ENCODE peak calls at places on chromosomes 11 and 22, in eight cellular contexts. U is ELR; E is globus pallidus; P is activated CD4-positive, alpha-beta T cell treated with anti-CD3 and anti-CD28 coated beads for 4 hours; T is stimulated activated CD4-positive, alpha-beta T cell treated with anti-CD3 and anti-CD28 coated beads, TNF-alpha, amount 100 ng/mL, for 24 hours; Q is endothelial cell of umbilical vein; K is activated CD8-positive, alpha-beta memory T cell treated with anti-CD3 and anti-CD28 coated beads, Interleukin-2, amount 10 ng/mL, durations not matched to agents 7 days and 5 days; J is EL. L is an unnamed sample.

GRCh38 chr11:27089746-27090145 is 49.1 kb downstream of the BBOX1 start:
- DNase-seq in P (no peak), U (no peak), T (no peak), Q (no peak), E (no peak), K (no peak), J (no peak), L (no peak)

GRCh38 chr11:34165786-34166557 is 60.5 kb downstream of the NAT10 start:
- DNase-seq in E (no peak), J (no peak), P (no peak), Q (no peak), K (no peak), T (no peak), U (no peak), L (peak; percentile 30)

GRCh38 chr22:37267128-37267587 is 15.2 kb upstream of the CYTH4 start:
- DNase-seq in Q (peak; percentile 52), K (peak; percentile 83), P (peak; percentile 68), T (peak; percentile 43), U (peak; percentile 60), E (no peak), J (peak; percentile 44), L (peak; percentile 84)

GRCh38 chr11:18714443-18714780 is 11.6 kb downstream of the IGSF22 start:
- DNase-seq in E (no peak), K (no peak), P (no peak), J (no peak), U (no peak), T (no peak), Q (no peak), L (no peak)

GRCh38 chr11:125426818-125427528 is 69.1 kb downstream of the FEZ1 start:
- DNase-seq in U (no peak), J (no peak), Q (no peak), K (no peak), T (no peak), E (no peak), P (no peak), L (no peak)

GRCh38 chr11:77819921-77820564 is 479 bp downstream of the RSF1 start:
- DNase-seq in J (peak; percentile 49), Q (peak; percentile 48), U (peak; percentile 54), P (peak; percentile 24), T (peak; percentile 7), K (peak; percentile 59), E (peak; percentile 43), L (peak; percentile 83)

GRCh38 chr22:31995807-31996206 is 47.3 kb upstream of the SLC5A1 start:
- DNase-seq in U (no peak), P (no peak), J (no peak), K (no peak), T (no peak), Q (no peak), E (no peak), L (no peak)

GRCh38 chr22:22520667-22521602 is 865 bp upstream of the ZNF280A start:
- DNase-seq in Q (no peak), K (no peak), J (no peak), E (no peak), P (no peak), T (no peak), U (peak; percentile 0), L (peak; percentile 5)

L was measured in GM23338.